ENCODE peak calls at places on chromosomes 11 and 22, in four cellular contexts. V is GM12865, J is activated T-cell treated with anti-CD3 and anti-CD28 coated beads for 24 hours, D is K562. I is an unnamed sample.

GRCh38 chr22:43228330-43228729 is 41.4 kb upstream of the TTLL12 start:
- DNase-seq in V (peak), J (no peak), D (peak), I (no peak)

GRCh38 chr11:284081-285020 is 4.6 kb upstream of the PGGHG start:
- DNase-seq in V (no peak), J (no peak), D (no peak), I (no peak)

GRCh38 chr11:118004543-118005223 is 18.5 kb downstream of the IL10RA start:
- DNase-seq in V (no peak), J (no peak), D (peak), I (no peak)

GRCh38 chr11:72160319-72160718 is 24.8 kb downstream of the FOLR3 start:
- DNase-seq in V (no peak), J (no peak), D (no peak), I (peak)

GRCh38 chr11:55503449-55503848 is 50.8 kb upstream of the OR4C15 start:
- DNase-seq in V (no peak), J (no peak), D (no peak), I (no peak)

GRCh38 chr22:38049812-38050619 is 7.2 kb upstream of the PICK1 start:
- DNase-seq in V (no peak), J (no peak), D (no peak), I (no peak)

GRCh38 chr11:41917900-41918299 is 458.4 kb upstream of the LRRC4C start:
- DNase-seq in V (no peak), J (no peak), D (no peak), I (no peak)

GRCh38 chr11:66373261-66373660 is 1.7 kb upstream of the SLC29A2 start:
- DNase-seq in V (no peak), J (no peak), D (no peak), I (no peak)

GRCh38 chr22:27686534-27686933 is 115.0 kb downstream of the MN1 start:
- DNase-seq in V (no peak), J (no peak), D (no peak), I (peak)

GRCh38 chr11:17563961-17564686 is 17.1 kb downstream of the OTOG start:
- DNase-seq in V (no peak), J (no peak), D (no peak), I (no peak)

GRCh38 chr22:20247010-20247505 is 21.1 kb downstream of the RTN4R start:
- DNase-seq in V (peak), J (no peak), D (peak), I (no peak)

GRCh38 chr22:29469755-29470154 is 10.3 kb upstream of the NEFH start:
- DNase-seq in V (no peak), J (no peak), D (no peak), I (no peak)

GRCh38 chr22:49237703-49238102 is 590.0 kb downstream of the BRD1 start:
- DNase-seq in V (no peak), J (no peak), D (no peak), I (no peak)

GRCh38 chr11:66559141-66559861 is 9.1 kb downstream of the CTSF start:
- DNase-seq in V (no peak), J (peak), D (peak), I (no peak)

GRCh38 chr22:45208993-45209838 is 31.5 kb downstream of the KIAA0930 start:
- DNase-seq in V (no peak), J (no peak), D (peak), I (peak)

GRCh38 chr11:19259487-19260345 is 19.0 kb upstream of the E2F8 start:
- DNase-seq in V (peak), J (peak), D (peak), I (peak)

GRCh38 chr11:72534859-72535547 is 100.7 kb upstream of the CLPB start:
- DNase-seq in V (no peak), J (no peak), D (no peak), I (peak)

GRCh38 chr22:47600281-47600680 is 837.8 kb downstream of the TBC1D22A start:
- DNase-seq in V (no peak), J (no peak), D (no peak), I (no peak)

GRCh38 chr11:127133061-127133460 is 132.5 kb upstream of the KIRREL3 start:
- DNase-seq in V (no peak), J (no peak), D (no peak), I (no peak)

GRCh38 chr11:46001427-46002049 is 79.1 kb downstream of the LARGE2 start:
- DNase-seq in V (no peak), J (no peak), D (no peak), I (no peak)